ENCODE peak calls at places on chromosomes 16 and 17, in nine cellular contexts. W is PC-3, Q is OCI-LY7, I is HCT116, X is neural progenitor cell, B is GM23248, Z is MM.1S, H is SK-N-SH, F is GM23338. O is an unnamed sample.

GRCh38 chr17:36840796-36841195 is 96.5 kb upstream of the LHX1 start:
- DNase-seq in B (no peak), F (no peak), I (no peak), Z (no peak), Q (no peak), W (no peak), X (no peak), H (no peak), O (no peak)

GRCh38 chr17:46262271-46262670 is 32.7 kb upstream of the LRRC37A start:
- DNase-seq in Z (no peak), I (no peak), B (no peak), X (no peak), H (no peak), Q (no peak), W (peak; percentile 39), F (no peak), O (no peak)

GRCh38 chr17:7929158-7930029 is at the start of gene KCNAB3:
- DNase-seq in W (no peak), H (peak; percentile 92), B (peak; percentile 78), I (no peak), X (peak; percentile 95), Z (no peak), F (peak; percentile 93), Q (no peak), O (peak; percentile 82)

GRCh38 chr16:52552643-52553042 is 5.7 kb upstream of the TOX3 start:
- DNase-seq in I (no peak), Q (no peak), W (peak; percentile 23), B (no peak), Z (no peak), F (no peak), X (no peak), H (no peak), O (no peak)

GRCh38 chr17:46020023-46020735 is 21.1 kb downstream of the STH start:
- DNase-seq in I (no peak), X (no peak), H (no peak), B (no peak), F (no peak), Z (no peak), Q (no peak), W (no peak), O (no peak)

GRCh38 chr17:82737981-82738877 is 2.8 kb downstream of the FN3K start:
- DNase-seq in Z (no peak), H (no peak), F (no peak), W (no peak), Q (no peak), X (no peak), I (no peak), B (peak; percentile 68), O (peak; percentile 46)

GRCh38 chr16:88681709-88682451 is 4.4 kb downstream of the SNAI3 start:
- DNase-seq in Z (peak; percentile 76), H (peak; percentile 37), X (no peak), B (peak; percentile 57), F (no peak), W (no peak), I (no peak), Q (peak; percentile 99), O (no peak)

GRCh38 chr17:72927146-72927545 is 165.3 kb downstream of the SLC39A11 start:
- DNase-seq in Q (no peak), W (no peak), B (no peak), X (no peak), I (no peak), H (no peak), Z (no peak), F (no peak), O (no peak)

GRCh38 chr16:53771655-53772497 is 67.9 kb downstream of the FTO start:
- DNase-seq in F (no peak), I (no peak), Z (no peak), B (peak; percentile 38), W (no peak), H (no peak), Q (peak; percentile 7), X (no peak), O (no peak)

GRCh38 chr16:51148674-51149228 is 2.3 kb downstream of the SALL1 start:
- DNase-seq in B (peak; percentile 73), W (no peak), X (no peak), I (no peak), Z (no peak), H (no peak), F (no peak), Q (no peak), O (no peak)

GRCh38 chr16:76985362-76985761 is 205.6 kb upstream of the MON1B start:
- DNase-seq in Q (no peak), X (no peak), H (no peak), W (no peak), Z (no peak), B (no peak), I (no peak), F (no peak), O (no peak)

GRCh38 chr17:7612294-7612640 is 2.4 kb downstream of the FXR2 start:
- DNase-seq in Z (no peak), Q (no peak), I (no peak), H (no peak), X (no peak), W (no peak), F (no peak), B (no peak), O (no peak)

GRCh38 chr17:75001915-75002843 is 10.3 kb upstream of the MRPL58 start:
- DNase-seq in Q (no peak), Z (no peak), F (no peak), B (no peak), H (no peak), X (no peak), I (no peak), W (no peak), O (no peak)

GRCh38 chr17:7380855-7381683 is at the start of gene TNK1:
- DNase-seq in B (peak; percentile 48), Q (no peak), W (peak; percentile 49), F (peak; percentile 73), X (peak; percentile 72), I (no peak), Z (no peak), H (peak; percentile 64), O (peak; percentile 74)

GRCh38 chr17:79842656-79843474 is 3.6 kb upstream of the CBX4 start:
- DNase-seq in B (peak; percentile 38), Q (no peak), W (peak; percentile 34), I (no peak), H (peak; percentile 81), Z (no peak), F (peak; percentile 39), X (peak; percentile 63), O (peak; percentile 60)

GRCh38 chr17:47713980-47714689 is 18.9 kb upstream of the TBX21 start:
- DNase-seq in X (peak; percentile 56), Z (peak; percentile 32), H (no peak), I (no peak), W (no peak), B (no peak), F (peak; percentile 66), Q (no peak), O (no peak)
- H2AFZ ChIP-seq in X (no peak overlapping the region), Z (no peak overlapping the region), H (no peak overlapping the region), I (no peak overlapping the region), W (no peak overlapping the region), B (no peak overlapping the region), F (no peak overlapping the region), Q (no peak overlapping the region), O (no peak overlapping the region)

DNA sequence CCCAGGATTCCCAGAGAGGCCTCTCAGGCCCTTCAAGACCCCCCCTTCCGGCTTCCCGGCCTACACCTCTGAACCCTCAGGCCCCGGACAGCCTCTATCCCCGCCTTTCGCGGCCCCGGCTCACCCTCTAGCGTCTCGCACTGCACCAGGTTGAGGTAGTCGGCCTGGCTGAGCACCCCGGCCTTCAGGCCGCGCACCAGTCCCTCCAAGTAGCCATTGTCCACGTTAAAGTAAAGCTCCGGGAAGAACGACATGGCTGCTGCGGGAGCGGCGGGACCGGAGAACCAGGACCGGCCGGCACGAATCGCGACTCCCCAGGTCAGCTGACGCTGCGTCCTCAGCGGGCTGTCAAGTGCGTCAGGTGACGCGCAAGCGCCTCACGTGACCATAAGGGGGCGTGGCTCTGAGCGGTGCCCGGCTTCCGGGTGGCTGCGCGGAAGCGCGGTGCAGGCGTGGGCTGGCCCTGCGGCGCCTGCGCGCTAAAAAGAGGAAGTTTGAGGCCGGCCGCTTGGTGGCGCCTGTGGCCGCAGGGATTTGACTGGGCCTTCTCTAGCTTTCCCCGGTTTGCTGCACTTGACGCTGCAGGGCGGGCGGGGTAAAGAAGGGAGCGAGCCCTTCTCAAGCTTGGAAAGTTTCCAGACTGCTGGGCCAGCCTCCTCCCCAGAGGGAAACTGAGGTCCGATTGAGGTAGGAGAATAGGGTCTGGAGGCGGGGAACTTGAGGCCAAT is at the start of gene ATP6V0D1:
- DNase-seq in B (peak; percentile 99), W (peak; percentile 97), I (peak; percentile 94), X (peak; percentile 99), Z (peak; percentile 99), Q (peak; percentile 99), H (peak; percentile 98), F (peak; percentile 99), O (peak; percentile 99)
- TF ChIP-seq EZH2phosphoT487 in B (no peak), W (no peak), I (no peak), X (no peak), Z (no peak), Q (no peak), H (no peak), F (no peak), O (no peak)

DNA sequence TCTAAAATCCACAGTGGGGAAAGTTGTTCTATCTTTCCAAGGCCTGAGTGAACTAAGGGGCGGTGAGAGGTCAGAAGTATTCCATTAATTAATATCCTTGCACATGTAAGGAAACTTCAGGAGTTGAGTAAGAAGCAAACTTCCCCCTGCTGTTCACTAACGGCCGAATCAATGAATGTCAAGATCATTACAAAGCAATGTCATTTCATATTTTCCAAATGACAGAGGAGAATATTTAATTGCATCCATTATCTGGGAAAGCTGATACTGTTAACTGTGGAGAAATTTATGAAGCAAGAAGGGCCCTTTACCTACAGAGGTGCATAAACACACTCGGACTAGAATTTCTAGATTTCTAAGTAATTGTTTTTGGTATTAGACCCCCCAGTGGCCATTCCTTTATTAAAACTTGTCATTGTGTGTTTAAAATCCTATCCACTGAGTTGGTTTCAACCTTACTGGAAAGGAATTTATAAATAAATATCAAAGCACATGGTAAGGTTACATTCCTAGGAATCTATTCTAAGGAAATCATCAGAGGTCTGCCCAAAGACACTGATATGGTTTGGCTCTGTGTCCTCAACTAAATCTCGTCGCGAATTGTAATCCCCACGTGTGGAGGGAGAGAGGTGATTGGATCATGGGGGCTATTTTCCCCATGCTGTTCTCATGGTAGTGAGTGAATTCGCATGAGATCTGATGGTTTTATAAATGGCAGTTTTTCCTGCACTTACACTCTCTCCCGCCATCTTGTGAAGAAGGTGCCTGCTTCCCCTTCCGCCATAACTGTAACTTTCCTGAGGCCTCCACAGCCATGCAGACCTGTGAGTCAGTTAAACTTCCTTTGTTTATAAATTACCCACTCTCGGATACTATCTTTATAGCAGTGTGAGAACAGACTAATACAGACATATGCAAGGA is 20.4 kb upstream of the SMURF2 start:
- DNase-seq in Q (no peak), I (no peak), B (peak; percentile 65), Z (no peak), X (no peak), F (no peak), H (no peak), W (peak; percentile 83), O (no peak)
- H2AFZ ChIP-seq in Q (no peak overlapping the region), I (peak overlapping the region; percentile 59), B (no peak overlapping the region), Z (no peak overlapping the region), X (no peak overlapping the region), F (peak overlapping the region; percentile 38), H (peak overlapping the region; percentile 49), W (peak overlapping the region; percentile 57), O (no peak overlapping the region)

DNA sequence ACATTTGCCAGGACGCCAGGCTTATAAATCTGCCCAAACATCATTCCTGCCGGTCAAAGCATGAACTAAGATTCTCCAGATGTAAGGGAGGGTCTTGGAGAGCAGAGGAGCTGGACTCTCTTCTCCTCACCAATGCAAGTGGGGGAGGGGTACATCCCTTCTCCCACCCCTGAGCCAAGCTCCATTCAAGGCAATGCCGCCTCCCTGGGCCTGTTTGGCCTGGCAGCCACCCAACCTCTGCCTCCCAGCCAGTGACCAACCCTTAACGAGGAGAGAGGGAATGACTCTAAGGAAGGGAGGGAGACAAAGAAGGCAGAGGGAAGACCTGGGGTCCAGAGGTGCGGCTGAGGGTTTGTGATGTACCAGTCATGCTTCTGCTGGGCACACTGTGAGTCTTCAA is 13.8 kb downstream of the C17orf50 start:
- DNase-seq in X (no peak), B (peak; percentile 41), I (no peak), F (no peak), H (peak; percentile 85), Z (no peak), W (peak; percentile 39), Q (no peak), O (peak; percentile 57)
- TF ChIP-seq EZH2phosphoT487 in X (no peak), B (no peak), I (no peak), F (no peak), H (no peak), Z (no peak), W (no peak), Q (no peak), O (no peak)